ENCODE peak calls at places on chromosomes 3 and 15, in six cellular contexts. W is gastrocnemius medialis, F is iris pigment epithelial cell, V is heart right ventricle, G is A172, J is heart left ventricle. I is an unnamed sample.

GRCh38 chr15:62749445-62749844 is 293.1 kb upstream of the TPM1 start:
- DNase-seq in F (no peak), W (no peak), J (no peak), V (no peak), G (no peak), I (no peak)

GRCh38 chr3:25142609-25143355 is 285.3 kb upstream of the RARB start:
- DNase-seq in J (no peak), W (no peak), V (no peak), G (no peak), F (no peak), I (no peak)

GRCh38 chr3:74614133-74614967 is at the start of gene CNTN3:
- DNase-seq in V (peak), F (peak), G (no peak), J (no peak), W (no peak), I (peak)

GRCh38 chr15:77034620-77035467 is 36.1 kb downstream of the TSPAN3 start:
- DNase-seq in W (peak), F (no peak), J (peak), V (peak), G (no peak), I (no peak)

GRCh38 chr15:52334491-52335160 is 39.0 kb upstream of the MYO5C start:
- DNase-seq in J (no peak), G (no peak), F (peak), V (no peak), W (no peak), I (no peak)

GRCh38 chr3:108100906-108101305 is 10.1 kb upstream of the CD47 start:
- DNase-seq in V (no peak), F (no peak), W (no peak), G (no peak), J (no peak), I (no peak)

GRCh38 chr3:64174328-64174727 is 50.9 kb downstream of the PRICKLE2 start:
- DNase-seq in J (no peak), W (no peak), V (no peak), G (no peak), F (no peak), I (no peak)

GRCh38 chr3:122458992-122459391 is 43.1 kb upstream of the WDR5B start:
- DNase-seq in G (peak), F (peak), W (no peak), J (no peak), V (no peak), I (no peak)

I was measured in tibial artery.